ENCODE peak calls at places on chromosomes 11 and 22, in nine cellular contexts. P, X, Y, M, G, A, J, I and Z are unnamed samples.
A peak's percentile ranks its signal among the peaks of the same experiment; 100 is the strongest.

GRCh38 chr11:10627816-10628215 is 59.4 kb upstream of the LYVE1 start:
- DNase-seq in X (no peak), M (no peak), J (no peak), Y (no peak), P (no peak), I (no peak), G (no peak), A (no peak), Z (no peak)

GRCh38 chr22:26330971-26331625 is 98.0 kb upstream of the ASPHD2 start:
- DNase-seq in M (peak; percentile 90), A (no peak), Y (peak; percentile 19), G (no peak), I (peak; percentile 18), P (peak; percentile 81), X (peak; percentile 64), J (peak; percentile 63), Z (peak; percentile 30)

GRCh38 chr11:57668467-57668890 is 565 bp downstream of the ZDHHC5 start:
- DNase-seq in Y (no peak), M (peak; percentile 43), I (no peak), J (no peak), X (peak; percentile 40), G (no peak), P (peak; percentile 46), A (no peak), Z (no peak)

GRCh38 chr11:43366597-43367121 is 7.9 kb downstream of the TTC17 start:
- DNase-seq in G (no peak), P (peak; percentile 39), I (no peak), A (no peak), X (no peak), Y (no peak), J (no peak), M (no peak), Z (no peak)

GRCh38 chr22:22045576-22046335 is 63.2 kb upstream of the TOP3B start:
- DNase-seq in J (no peak), A (no peak), Y (no peak), P (no peak), G (no peak), I (no peak), M (no peak), X (no peak), Z (no peak)

GRCh38 chr11:68014157-68014965 is 4.2 kb downstream of the ALDH3B1 start:
- DNase-seq in X (peak; percentile 80), I (no peak), P (no peak), G (no peak), M (no peak), J (peak; percentile 64), Y (peak; percentile 71), A (no peak), Z (peak; percentile 33)

GRCh38 chr11:19196458-19196857 is 5.3 kb downstream of the CSRP3 start:
- DNase-seq in G (no peak), Y (no peak), I (no peak), A (no peak), M (no peak), P (no peak), J (no peak), X (peak; percentile 53), Z (no peak)

GRCh38 chr11:64514596-64514995 is 76.4 kb upstream of the SLC22A12 start:
- DNase-seq in J (no peak), X (no peak), G (no peak), M (no peak), I (no peak), Y (no peak), P (no peak), A (no peak), Z (no peak)

GRCh38 chr11:93089474-93090102 is 108.2 kb downstream of the SLC36A4 start:
- DNase-seq in P (peak; percentile 8), A (no peak), M (peak; percentile 78), J (peak; percentile 52), Y (no peak), I (no peak), G (no peak), X (peak; percentile 27), Z (peak; percentile 10)

GRCh38 chr11:116879789-116880402 is 42.5 kb upstream of the APOA1 start:
- DNase-seq in G (no peak), I (peak; percentile 26), X (no peak), P (peak; percentile 48), Y (no peak), A (no peak), M (peak; percentile 81), J (peak; percentile 51), Z (peak; percentile 22)

GRCh38 chr11:100793525-100793924 is 106.4 kb downstream of the ARHGAP42 start:
- DNase-seq in X (no peak), G (no peak), P (no peak), Y (no peak), A (no peak), M (no peak), J (no peak), I (no peak), Z (no peak)

GRCh38 chr11:12149672-12150225 is 39.4 kb downstream of the MICAL2 start:
- DNase-seq in J (no peak), M (no peak), X (peak; percentile 1), I (no peak), P (peak; percentile 87), A (no peak), Y (no peak), G (no peak), Z (no peak)

GRCh38 chr22:42180349-42180842 is 49.8 kb upstream of the CYP2D6 start:
- DNase-seq in X (peak; percentile 16), J (no peak), G (no peak), I (no peak), M (no peak), Y (peak; percentile 37), A (no peak), P (peak; percentile 70), Z (no peak)

GRCh38 chr22:46659059-46659790 is 39.0 kb downstream of the GRAMD4 start:
- DNase-seq in Y (no peak), P (no peak), G (no peak), J (no peak), I (no peak), X (no peak), M (no peak), A (no peak), Z (no peak)

GRCh38 chr11:61066645-61067044 is 35.6 kb upstream of the CD5 start:
- DNase-seq in J (no peak), G (no peak), Y (no peak), I (no peak), P (no peak), A (peak; percentile 53), M (no peak), X (no peak), Z (no peak)

GRCh38 chr11:80443177-80443576 is 1002.3 kb upstream of the TENM4 start:
- DNase-seq in P (no peak), G (no peak), A (no peak), Y (no peak), I (no peak), M (no peak), X (no peak), J (no peak), Z (no peak)

GRCh38 chr11:80436547-80436946 is 995.7 kb upstream of the TENM4 start:
- DNase-seq in G (no peak), Y (no peak), X (no peak), M (no peak), P (no peak), J (no peak), A (no peak), I (no peak), Z (no peak)

GRCh38 chr11:80441821-80442220 is 1001.0 kb upstream of the TENM4 start:
- DNase-seq in I (no peak), A (no peak), M (no peak), X (no peak), P (no peak), J (no peak), Y (no peak), G (no peak), Z (no peak)
- TF ChIP-seq CTCF in I (no peak), A (no peak), M (no peak), X (no peak), P (no peak), J (no peak), Y (no peak), G (no peak), Z (no peak)

GRCh38 chr11:118171274-118172062 is 5.0 kb downstream of the SCN2B start:
- DNase-seq in M (peak; percentile 94), X (peak; percentile 72), J (no peak), A (peak; percentile 90), P (peak; percentile 87), I (peak; percentile 69), G (peak; percentile 91), Y (no peak), Z (peak; percentile 62)
- H3K27me3 ChIP-seq in M (peaks cover 88% of the 10 kb centered on the region), X (peaks cover 29% of the 10 kb centered on the region), J (no peaks in the 10 kb centered on the region), A (peaks cover 10% of the 10 kb centered on the region), P (peaks cover 83% of the 10 kb centered on the region), I (no peaks in the 10 kb centered on the region), G (peaks cover 31% of the 10 kb centered on the region), Y (no peaks in the 10 kb centered on the region), Z (no peaks in the 10 kb centered on the region)

DNA sequence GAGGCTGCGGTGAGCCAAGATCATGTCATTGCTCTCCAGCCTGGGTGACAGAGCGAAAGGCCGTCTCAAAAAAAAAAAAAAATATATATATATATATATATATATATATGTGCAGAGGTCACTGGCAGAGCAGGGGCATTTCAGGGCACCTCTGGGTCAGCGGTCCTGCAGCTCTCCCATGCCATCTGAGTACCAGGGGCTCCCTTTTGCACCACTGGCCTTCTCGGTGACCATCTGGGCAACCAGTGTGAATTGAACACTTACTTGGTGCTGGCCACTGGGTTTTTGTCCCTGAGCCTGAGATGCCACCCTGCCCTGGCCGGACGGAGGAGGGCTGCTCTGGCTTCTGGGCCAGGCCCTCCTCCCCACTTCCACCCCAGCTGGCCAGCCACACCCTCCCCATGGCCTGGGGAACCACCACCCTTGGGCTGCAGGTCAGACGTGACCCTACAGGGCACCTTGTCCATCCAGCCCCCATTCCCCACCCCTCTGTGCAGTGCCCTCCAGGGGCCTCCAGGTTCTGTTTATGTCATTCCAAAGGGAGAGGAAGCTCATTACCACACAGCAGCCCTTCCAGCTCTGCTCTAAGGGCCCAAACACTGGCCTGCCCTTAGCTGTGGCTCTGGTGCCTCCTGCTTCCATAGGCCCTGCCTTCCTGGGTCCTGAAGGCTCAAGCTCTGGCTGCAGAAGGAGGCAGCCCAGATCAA is 10.3 kb downstream of the MAPK8IP1 start:
- DNase-seq in X (no peak), Y (no peak), P (no peak), J (no peak), I (no peak), G (no peak), A (no peak), M (no peak), Z (no peak)
- TF ChIP-seq POLR2AphosphoS5 in X (no peak), Y (no peak), P (no peak), J (no peak), I (no peak), G (no peak), A (no peak), M (no peak), Z (no peak)

DNA sequence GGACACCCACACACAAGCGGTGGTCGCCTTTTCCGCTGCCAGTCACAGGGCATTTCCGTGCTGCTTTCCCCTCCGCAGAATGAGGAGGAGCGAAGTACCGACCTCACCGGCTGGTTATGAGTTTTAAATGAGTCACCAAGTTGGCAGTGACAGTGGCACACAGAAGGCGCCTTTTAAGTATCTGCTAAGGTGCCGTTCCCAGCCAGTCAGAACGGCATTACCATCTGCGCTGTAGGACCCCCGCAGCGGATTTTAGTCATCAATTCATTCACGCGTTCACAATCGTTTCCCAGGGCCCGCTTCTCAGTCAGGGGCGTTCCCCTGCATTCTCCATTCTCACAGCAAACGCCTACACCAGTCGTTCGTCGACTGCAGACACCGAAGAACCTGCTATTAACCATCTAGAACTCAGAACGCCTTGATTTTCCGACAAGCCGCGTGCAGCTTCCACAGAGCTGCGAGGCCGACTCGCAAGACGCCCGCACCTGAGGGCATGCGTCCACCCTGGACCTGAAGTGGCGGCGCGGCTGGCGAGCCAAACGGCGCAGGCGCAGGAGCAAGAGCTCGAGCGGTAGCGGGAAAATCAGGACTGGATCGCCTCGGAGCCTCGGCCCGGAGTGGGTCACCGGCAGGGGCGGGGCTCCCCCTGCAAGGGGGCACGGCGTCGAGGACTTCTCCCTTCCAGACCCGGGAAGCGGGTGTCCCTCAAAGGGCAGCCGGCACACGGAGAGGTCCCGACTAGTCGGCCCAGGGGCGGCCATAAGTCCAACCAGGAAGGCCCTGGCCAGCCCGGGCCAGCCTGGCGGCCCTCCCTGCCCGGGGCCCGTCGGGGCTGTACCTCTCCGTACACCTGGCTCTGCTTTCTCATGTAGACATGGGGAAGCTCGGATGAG is 642 bp downstream of the CYP2R1 start:
- DNase-seq in I (peak; percentile 86), G (peak; percentile 96), Y (peak; percentile 78), M (peak; percentile 93), J (peak; percentile 84), A (peak; percentile 94), P (peak; percentile 92), X (peak; percentile 94), Z (peak; percentile 89)
- TF ChIP-seq CTCF in I (no peak), G (no peak), Y (no peak), M (no peak), J (no peak), A (no peak), P (peak; percentile 23), X (peak; percentile 35), Z (no peak)